ENCODE peak calls at places on chromosome 1, in seven cellular contexts. One of them, this sample, is unnamed.

GRCh38 chr1:194338241-194338948 is 1152.0 kb upstream of the B3GALT2 start:
- DNase-seq in endodermal cell: no peak
- DNase-seq in cardiac fibroblast: no peak
- DNase-seq in astrocyte of the spinal cord: peak; percentile 9
- DNase-seq in breast epithelium: no peak
- DNase-seq in lower lobe of right lung: no peak
- DNase-seq in astrocyte: peak; percentile 24
- DNase-seq in this sample: no peak

GRCh38 chr1:200099040-200099439 is 71.5 kb downstream of the NR5A2 start:
- DNase-seq in cardiac fibroblast: peak; percentile 66
- DNase-seq in astrocyte: no peak
- DNase-seq in lower lobe of right lung: no peak
- DNase-seq in astrocyte of the spinal cord: no peak
- DNase-seq in endodermal cell: no peak
- DNase-seq in breast epithelium: no peak
- DNase-seq in this sample: peak; percentile 47

GRCh38 chr1:38859561-38860463 is at the start of gene RRAGC:
- DNase-seq in astrocyte of the spinal cord: peak; percentile 99
- DNase-seq in cardiac fibroblast: peak; percentile 99
- DNase-seq in breast epithelium: peak; percentile 99
- DNase-seq in lower lobe of right lung: peak; percentile 100
- DNase-seq in endodermal cell: peak; percentile 100
- DNase-seq in astrocyte: peak; percentile 94
- DNase-seq in this sample: peak; percentile 97

GRCh38 chr1:156999596-157000320 is 45.8 kb downstream of the ARHGEF11 start:
- DNase-seq in breast epithelium: no peak
- DNase-seq in astrocyte: no peak
- DNase-seq in cardiac fibroblast: no peak
- DNase-seq in endodermal cell: no peak
- DNase-seq in astrocyte of the spinal cord: no peak
- DNase-seq in lower lobe of right lung: no peak
- DNase-seq in this sample: no peak

GRCh38 chr1:16918371-16918770 is 3.4 kb upstream of the CROCC start:
- DNase-seq in endodermal cell: no peak
- DNase-seq in cardiac fibroblast: no peak
- DNase-seq in astrocyte: no peak
- DNase-seq in astrocyte of the spinal cord: no peak
- DNase-seq in lower lobe of right lung: peak; percentile 32
- DNase-seq in breast epithelium: peak; percentile 41
- DNase-seq in this sample: no peak

GRCh38 chr1:185759061-185759460 is 24.9 kb downstream of the HMCN1 start:
- DNase-seq in breast epithelium: no peak
- DNase-seq in lower lobe of right lung: no peak
- DNase-seq in cardiac fibroblast: no peak
- DNase-seq in astrocyte of the spinal cord: no peak
- DNase-seq in astrocyte: no peak
- DNase-seq in endodermal cell: no peak
- DNase-seq in this sample: no peak

GRCh38 chr1:226436855-226437491 is 29.1 kb upstream of the PARP1 start:
- DNase-seq in breast epithelium: no peak
- DNase-seq in astrocyte of the spinal cord: no peak
- DNase-seq in endodermal cell: no peak
- DNase-seq in astrocyte: no peak
- DNase-seq in cardiac fibroblast: no peak
- DNase-seq in lower lobe of right lung: no peak
- DNase-seq in this sample: no peak

GRCh38 chr1:161502641-161503393 is 2.4 kb upstream of the FCGR2A start:
- DNase-seq in cardiac fibroblast: peak; percentile 57
- DNase-seq in astrocyte: peak; percentile 17
- DNase-seq in breast epithelium: no peak
- DNase-seq in lower lobe of right lung: no peak
- DNase-seq in endodermal cell: no peak
- DNase-seq in astrocyte of the spinal cord: no peak
- DNase-seq in this sample: peak; percentile 31

GRCh38 chr1:218460367-218460766 is 115.2 kb downstream of the TGFB2 start:
- DNase-seq in breast epithelium: peak; percentile 79
- DNase-seq in cardiac fibroblast: peak; percentile 69
- DNase-seq in astrocyte: peak; percentile 84
- DNase-seq in lower lobe of right lung: no peak
- DNase-seq in endodermal cell: peak; percentile 70
- DNase-seq in astrocyte of the spinal cord: peak; percentile 92
- DNase-seq in this sample: peak; percentile 67

GRCh38 chr1:96416690-96417444 is 304.7 kb upstream of the PTBP2 start:
- DNase-seq in lower lobe of right lung: no peak
- DNase-seq in breast epithelium: no peak
- DNase-seq in astrocyte of the spinal cord: no peak
- DNase-seq in cardiac fibroblast: peak; percentile 12
- DNase-seq in astrocyte: no peak
- DNase-seq in endodermal cell: no peak
- DNase-seq in this sample: peak; percentile 22

GRCh38 chr1:29736582-29737188 is 500.4 kb downstream of the PTPRU start:
- DNase-seq in endodermal cell: peak; percentile 85
- DNase-seq in astrocyte: peak; percentile 37
- DNase-seq in astrocyte of the spinal cord: peak; percentile 67
- DNase-seq in lower lobe of right lung: no peak
- DNase-seq in breast epithelium: no peak
- DNase-seq in cardiac fibroblast: peak; percentile 61
- DNase-seq in this sample: peak; percentile 78

GRCh38 chr1:54278941-54279422 is 79.0 kb downstream of the MRPL37 start:
- DNase-seq in lower lobe of right lung: no peak
- DNase-seq in astrocyte of the spinal cord: peak; percentile 69
- DNase-seq in cardiac fibroblast: peak; percentile 78
- DNase-seq in breast epithelium: no peak
- DNase-seq in endodermal cell: no peak
- DNase-seq in astrocyte: peak; percentile 92
- DNase-seq in this sample: peak; percentile 38

GRCh38 chr1:214864896-214865688 is 217.4 kb upstream of the KCNK2 start:
- DNase-seq in endodermal cell: no peak
- DNase-seq in cardiac fibroblast: peak; percentile 91
- DNase-seq in astrocyte of the spinal cord: peak; percentile 64
- DNase-seq in lower lobe of right lung: no peak
- DNase-seq in astrocyte: peak; percentile 69
- DNase-seq in breast epithelium: no peak
- DNase-seq in this sample: peak; percentile 87

GRCh38 chr1:28578696-28579218 is 13.3 kb upstream of the RAB42 start:
- DNase-seq in lower lobe of right lung: no peak
- DNase-seq in astrocyte of the spinal cord: no peak
- DNase-seq in endodermal cell: no peak
- DNase-seq in astrocyte: no peak
- DNase-seq in cardiac fibroblast: no peak
- DNase-seq in breast epithelium: no peak
- DNase-seq in this sample: no peak

GRCh38 chr1:28582248-28582615 is 9.8 kb upstream of the RAB42 start:
- DNase-seq in breast epithelium: no peak
- DNase-seq in endodermal cell: no peak
- DNase-seq in cardiac fibroblast: peak; percentile 52
- DNase-seq in lower lobe of right lung: no peak
- DNase-seq in astrocyte: peak; percentile 40
- DNase-seq in astrocyte of the spinal cord: peak; percentile 56
- DNase-seq in this sample: peak; percentile 62

GRCh38 chr1:28580706-28581530 is 11.1 kb upstream of the RAB42 start:
- DNase-seq in cardiac fibroblast: peak; percentile 57
- DNase-seq in breast epithelium: no peak
- DNase-seq in astrocyte of the spinal cord: peak; percentile 33
- DNase-seq in lower lobe of right lung: peak; percentile 60
- DNase-seq in astrocyte: peak; percentile 29
- DNase-seq in endodermal cell: peak; percentile 72
- DNase-seq in this sample: peak; percentile 47

GRCh38 chr1:28579374-28579773 is 12.7 kb upstream of the RAB42 start:
- DNase-seq in astrocyte: no peak
- DNase-seq in endodermal cell: no peak
- DNase-seq in astrocyte of the spinal cord: no peak
- DNase-seq in cardiac fibroblast: no peak
- DNase-seq in lower lobe of right lung: no peak
- DNase-seq in breast epithelium: no peak
- DNase-seq in this sample: no peak

GRCh38 chr1:28581531-28582247 is 10.4 kb upstream of the RAB42 start:
- DNase-seq in astrocyte of the spinal cord: peak; percentile 97
- DNase-seq in breast epithelium: peak; percentile 97
- DNase-seq in endodermal cell: peak; percentile 98
- DNase-seq in lower lobe of right lung: peak; percentile 98
- DNase-seq in astrocyte: peak; percentile 85
- DNase-seq in cardiac fibroblast: peak; percentile 96
- DNase-seq in this sample: peak; percentile 95
- TF ChIP-seq CTCF in astrocyte of the spinal cord: no peak
- TF ChIP-seq CTCF in breast epithelium: peak; percentile 52
- TF ChIP-seq CTCF in endodermal cell: no peak
- TF ChIP-seq CTCF in lower lobe of right lung: peak; percentile 16
- TF ChIP-seq CTCF in astrocyte: no peak
- TF ChIP-seq CTCF in cardiac fibroblast: no peak
- TF ChIP-seq CTCF in this sample: no peak

DNA sequence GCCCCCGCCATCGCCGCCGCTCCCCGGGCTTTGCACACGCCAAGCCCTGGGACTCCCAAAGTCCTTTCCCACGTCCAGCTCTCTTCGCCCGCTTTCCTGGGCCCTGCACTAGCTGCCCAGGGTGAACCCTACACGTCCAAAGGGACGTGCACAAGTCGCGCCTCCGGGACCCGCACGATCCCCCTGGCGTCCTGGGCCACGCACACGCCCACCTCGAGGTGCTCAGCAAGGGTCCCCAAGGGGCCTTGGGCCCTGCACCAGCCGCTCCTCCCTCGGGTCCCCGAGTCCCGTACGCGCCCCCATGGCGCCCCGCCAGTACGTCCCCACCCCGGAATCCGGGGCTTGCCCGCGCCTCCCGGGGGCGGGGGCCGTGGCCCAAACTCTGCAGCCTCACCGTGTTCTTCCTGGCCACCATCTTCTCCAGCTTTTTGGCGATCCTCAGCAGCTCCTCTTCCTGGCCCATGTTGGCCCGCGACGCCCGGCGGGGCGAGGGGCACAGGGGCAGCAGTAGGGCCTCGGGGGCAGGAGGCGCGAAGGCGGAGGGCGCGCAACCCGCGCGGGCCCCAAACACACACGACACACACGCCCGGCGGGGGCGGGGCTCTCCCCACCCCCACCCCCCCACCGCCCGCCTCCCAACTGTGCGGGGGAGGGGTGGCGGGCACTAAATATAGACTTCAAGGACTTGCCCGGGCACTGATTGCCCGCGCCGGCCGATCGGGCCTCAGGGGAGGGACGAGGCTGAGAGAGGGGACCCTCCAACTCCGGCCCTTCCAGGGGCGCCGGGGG is at the start of gene TCEA3:
- DNase-seq in endodermal cell: peak; percentile 75
- DNase-seq in breast epithelium: no peak
- DNase-seq in cardiac fibroblast: no peak
- DNase-seq in astrocyte of the spinal cord: no peak
- DNase-seq in lower lobe of right lung: peak; percentile 66
- DNase-seq in astrocyte: no peak
- DNase-seq in this sample: no peak
- H3K4me3 ChIP-seq in endodermal cell: peak within 1 kb of the TSS; percentile 74
- H3K4me3 ChIP-seq in breast epithelium: peak within 1 kb of the TSS; percentile 75
- H3K4me3 ChIP-seq in cardiac fibroblast: peak within 1 kb of the TSS; percentile 42
- H3K4me3 ChIP-seq in astrocyte of the spinal cord: peak within 1 kb of the TSS; percentile 28
- H3K4me3 ChIP-seq in lower lobe of right lung: peak within 1 kb of the TSS; percentile 82
- H3K4me3 ChIP-seq in astrocyte: peak within 1 kb of the TSS; percentile 54
- H3K4me3 ChIP-seq in this sample: peak within 1 kb of the TSS; percentile 53

DNA sequence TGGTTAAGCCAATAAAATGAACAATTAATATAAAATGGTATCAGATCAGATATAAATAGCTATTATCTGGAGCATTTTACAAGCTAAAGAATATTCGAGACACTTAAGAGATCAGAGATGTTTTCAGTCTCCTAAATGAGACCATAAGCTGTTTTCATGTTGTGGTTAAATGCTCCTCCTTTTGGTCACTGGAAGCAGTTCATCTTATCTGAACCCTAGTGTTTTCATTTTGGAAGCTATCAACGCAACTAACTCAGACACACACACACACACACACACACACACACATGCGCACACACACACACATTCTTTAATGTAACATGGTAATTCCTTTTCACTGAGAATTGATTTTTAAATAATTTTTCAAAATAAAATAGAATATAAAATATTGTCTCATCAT is 10.0 kb upstream of the LRRC8C start:
- DNase-seq in astrocyte: no peak
- DNase-seq in endodermal cell: no peak
- DNase-seq in astrocyte of the spinal cord: no peak
- DNase-seq in breast epithelium: no peak
- DNase-seq in cardiac fibroblast: peak; percentile 50
- DNase-seq in lower lobe of right lung: no peak
- DNase-seq in this sample: no peak
- TF ChIP-seq CTCF in astrocyte: no peak
- TF ChIP-seq CTCF in endodermal cell: peak; percentile 48
- TF ChIP-seq CTCF in astrocyte of the spinal cord: peak; percentile 14
- TF ChIP-seq CTCF in breast epithelium: no peak
- TF ChIP-seq CTCF in cardiac fibroblast: peak; percentile 13
- TF ChIP-seq CTCF in lower lobe of right lung: no peak
- TF ChIP-seq CTCF in this sample: peak; percentile 25

GRCh38 chr1:1629430-1630190 is 2.4 kb upstream of the MMP23B start:
- DNase-seq in cardiac fibroblast: no peak
- DNase-seq in astrocyte: no peak
- DNase-seq in astrocyte of the spinal cord: no peak
- DNase-seq in breast epithelium: no peak
- DNase-seq in endodermal cell: no peak
- DNase-seq in lower lobe of right lung: peak; percentile 49
- DNase-seq in this sample: no peak

GRCh38 chr1:1630965-1631792 is 794 bp upstream of the MMP23B start:
- DNase-seq in lower lobe of right lung: peak; percentile 57
- DNase-seq in breast epithelium: no peak
- DNase-seq in astrocyte: no peak
- DNase-seq in cardiac fibroblast: peak; percentile 23
- DNase-seq in astrocyte of the spinal cord: no peak
- DNase-seq in endodermal cell: peak; percentile 78
- DNase-seq in this sample: peak; percentile 43

GRCh38 chr1:1628656-1629429 is 3.1 kb upstream of the MMP23B start:
- DNase-seq in breast epithelium: no peak
- DNase-seq in astrocyte of the spinal cord: no peak
- DNase-seq in cardiac fibroblast: no peak
- DNase-seq in astrocyte: no peak
- DNase-seq in lower lobe of right lung: peak; percentile 46
- DNase-seq in endodermal cell: peak; percentile 86
- DNase-seq in this sample: no peak

GRCh38 chr1:1631793-1632420 is at the start of gene MMP23B:
- DNase-seq in astrocyte of the spinal cord: no peak
- DNase-seq in endodermal cell: peak; percentile 79
- DNase-seq in lower lobe of right lung: peak; percentile 49
- DNase-seq in astrocyte: no peak
- DNase-seq in cardiac fibroblast: no peak
- DNase-seq in breast epithelium: no peak
- DNase-seq in this sample: no peak

DNA sequence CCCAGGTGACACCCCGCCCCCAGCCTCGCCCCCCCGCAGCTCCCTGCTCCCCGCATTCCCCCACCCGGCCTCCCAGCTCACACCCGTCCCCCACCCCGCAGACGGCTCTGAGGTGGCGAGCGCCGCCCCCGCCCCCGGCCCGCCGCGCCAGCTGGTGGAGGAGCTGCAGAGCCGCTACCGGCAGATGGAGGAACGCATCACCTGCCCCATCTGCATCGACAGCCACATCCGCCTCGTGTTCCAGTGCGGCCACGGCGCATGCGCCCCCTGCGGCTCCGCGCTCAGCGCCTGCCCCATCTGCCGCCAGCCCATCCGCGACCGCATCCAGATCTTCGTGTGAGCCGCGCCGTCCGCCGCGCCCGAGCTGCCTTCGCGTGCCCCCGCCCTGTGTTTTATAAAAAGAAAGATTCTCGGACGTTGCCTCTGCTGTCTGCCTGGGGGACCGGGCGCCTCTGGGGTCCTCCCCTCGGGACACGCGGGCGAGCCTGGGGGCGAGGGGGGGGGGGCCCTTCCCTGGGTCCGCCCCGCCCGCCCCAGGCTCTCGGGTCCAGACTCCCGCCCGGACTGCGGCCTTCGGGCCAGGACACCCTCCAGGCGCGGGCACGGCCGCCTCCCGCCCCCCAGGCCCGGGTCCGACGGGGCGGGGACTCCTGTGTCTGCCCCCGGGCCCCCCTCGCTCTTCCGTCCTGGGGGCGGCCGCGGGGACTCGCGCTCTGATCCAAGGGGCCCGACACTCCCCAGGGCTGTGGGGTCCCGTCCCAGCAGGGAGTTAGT is 1.6 kb upstream of the MMP23B start:
- DNase-seq in breast epithelium: no peak
- DNase-seq in lower lobe of right lung: peak; percentile 79
- DNase-seq in cardiac fibroblast: peak; percentile 46
- DNase-seq in endodermal cell: peak; percentile 96
- DNase-seq in astrocyte of the spinal cord: peak; percentile 50
- DNase-seq in astrocyte: peak; percentile 38
- DNase-seq in this sample: peak; percentile 25
- H3K4me3 ChIP-seq in breast epithelium: peak overlapping the region; percentile 64
- H3K4me3 ChIP-seq in lower lobe of right lung: peak overlapping the region; percentile 42
- H3K4me3 ChIP-seq in cardiac fibroblast: no peak overlapping the region
- H3K4me3 ChIP-seq in endodermal cell: no peak overlapping the region
- H3K4me3 ChIP-seq in astrocyte of the spinal cord: no peak overlapping the region
- H3K4me3 ChIP-seq in astrocyte: no peak overlapping the region
- H3K4me3 ChIP-seq in this sample: no peak overlapping the region